ENCODE peak calls at places on chromosomes 12 and 14, in seven cellular contexts. F is breast epithelium, Q is SK-N-SH, J is HCT116, C is ascending aorta, Z is HL-60, K is OCI-LY7. N is an unnamed sample.

GRCh38 chr12:75701859-75702258 is 190.4 kb upstream of the KRR1 start:
- DNase-seq in F (no peak), Q (no peak), J (peak; percentile 72), C (no peak), Z (no peak), K (no peak), N (no peak)

GRCh38 chr12:63802012-63802608 is 22.4 kb downstream of the RXYLT1 start:
- DNase-seq in F (no peak), Q (peak; percentile 49), J (no peak), C (no peak), Z (no peak), K (peak; percentile 34), N (no peak)

GRCh38 chr14:77007975-77008421 is 20.5 kb downstream of the IRF2BPL start:
- DNase-seq in F (peak; percentile 94), Q (no peak), J (no peak), C (peak; percentile 91), Z (no peak), K (no peak), N (no peak)

GRCh38 chr14:92456215-92457017 is 57.2 kb upstream of the RIN3 start:
- DNase-seq in F (no peak), Q (peak; percentile 55), J (peak; percentile 50), C (peak; percentile 77), Z (peak; percentile 80), K (peak; percentile 57), N (no peak)

GRCh38 chr12:57110189-57111045 is 745 bp downstream of the STAT6 start:
- DNase-seq in F (no peak), Q (peak; percentile 15), J (no peak), C (peak; percentile 83), Z (peak; percentile 86), K (peak; percentile 79), N (peak; percentile 36)

GRCh38 chr14:95467232-95467631 is 49.2 kb downstream of the SYNE3 start:
- DNase-seq in F (no peak), Q (no peak), J (no peak), C (no peak), Z (no peak), K (no peak), N (no peak)

GRCh38 chr12:50550530-50551223 is 45.9 kb downstream of the DIP2B start:
- DNase-seq in F (no peak), Q (no peak), J (no peak), C (no peak), Z (no peak), K (no peak), N (no peak)

GRCh38 chr12:18632848-18633247 is 105.0 kb downstream of the PLCZ1 start:
- DNase-seq in F (no peak), Q (no peak), J (no peak), C (no peak), Z (no peak), K (no peak), N (no peak)

GRCh38 chr12:131943876-131944275 is 5.9 kb upstream of the EP400 start:
- DNase-seq in F (peak; percentile 10), Q (no peak), J (no peak), C (peak; percentile 16), Z (no peak), K (no peak), N (no peak)

GRCh38 chr14:58697927-58698641 is 60.3 kb downstream of the DACT1 start:
- DNase-seq in F (no peak), Q (no peak), J (no peak), C (no peak), Z (no peak), K (no peak), N (peak; percentile 64)

GRCh38 chr12:94849411-94849976 is 154.0 kb downstream of the NDUFA12 start:
- DNase-seq in F (no peak), Q (no peak), J (no peak), C (no peak), Z (no peak), K (no peak), N (no peak)

GRCh38 chr12:104064842-104065441 is 611 bp downstream of the HCFC2 start:
- DNase-seq in F (no peak), Q (peak; percentile 34), J (no peak), C (no peak), Z (no peak), K (peak; percentile 6), N (no peak)

GRCh38 chr12:52184813-52185212 is 7.0 kb downstream of the KRT80 start:
- DNase-seq in F (no peak), Q (peak; percentile 85), J (no peak), C (no peak), Z (no peak), K (no peak), N (no peak)

GRCh38 chr14:48027115-48027514 is 351.7 kb upstream of the MDGA2 start:
- DNase-seq in F (no peak), Q (no peak), J (no peak), C (no peak), Z (no peak), K (no peak), N (no peak)

GRCh38 chr12:122079038-122079531 is 529 bp downstream of the MLXIP start:
- DNase-seq in F (no peak), Q (peak; percentile 44), J (no peak), C (no peak), Z (peak; percentile 58), K (no peak), N (no peak)

GRCh38 chr14:68779761-68780323 is 13.0 kb downstream of the ZFP36L1 start:
- DNase-seq in F (no peak), Q (no peak), J (peak; percentile 94), C (peak; percentile 81), Z (no peak), K (no peak), N (no peak)

GRCh38 chr14:69749956-69750355 is 17.0 kb upstream of the SRSF5 start:
- DNase-seq in F (no peak), Q (no peak), J (no peak), C (no peak), Z (no peak), K (no peak), N (no peak)

GRCh38 chr12:10673660-10674384 is at the start of gene STYK1:
- DNase-seq in F (peak; percentile 76), Q (peak; percentile 50), J (peak; percentile 81), C (peak; percentile 67), Z (peak; percentile 92), K (peak; percentile 67), N (peak; percentile 55)

GRCh38 chr12:92898755-92899154 is 30.3 kb downstream of the EEA1 start:
- DNase-seq in F (no peak), Q (no peak), J (no peak), C (no peak), Z (no peak), K (no peak), N (no peak)

GRCh38 chr14:97218713-97219355 is 421.7 kb downstream of the VRK1 start:
- DNase-seq in F (no peak), Q (peak; percentile 19), J (no peak), C (no peak), Z (no peak), K (no peak), N (no peak)

GRCh38 chr14:53532871-53533270 is 379.7 kb upstream of the DDHD1 start:
- DNase-seq in F (no peak), Q (no peak), J (no peak), C (no peak), Z (no peak), K (no peak), N (no peak)

GRCh38 chr12:77339610-77340009 is 274.2 kb upstream of the E2F7 start:
- DNase-seq in F (no peak), Q (no peak), J (no peak), C (no peak), Z (no peak), K (no peak), N (peak; percentile 56)

GRCh38 chr14:92568621-92569479 is 55.3 kb downstream of the RIN3 start:
- DNase-seq in F (no peak), Q (peak; percentile 32), J (no peak), C (no peak), Z (no peak), K (no peak), N (no peak)

GRCh38 chr12:113519464-113520191 is 48.0 kb upstream of the LHX5 start:
- DNase-seq in F (no peak), Q (no peak), J (no peak), C (no peak), Z (no peak), K (no peak), N (no peak)

GRCh38 chr12:95605087-95605486 is 53.8 kb upstream of the USP44 start:
- DNase-seq in F (no peak), Q (no peak), J (no peak), C (no peak), Z (no peak), K (no peak), N (no peak)

GRCh38 chr14:67417633-67418032 is 5.7 kb upstream of the PLEK2 start:
- DNase-seq in F (no peak), Q (no peak), J (no peak), C (no peak), Z (no peak), K (no peak), N (no peak)

GRCh38 chr12:2959194-2959507 is at the start of gene TEAD4:
- DNase-seq in F (no peak), Q (peak; percentile 94), J (peak; percentile 39), C (peak; percentile 76), Z (no peak), K (no peak), N (no peak)

GRCh38 chr14:105167303-105168092 is 1.1 kb downstream of the JAG2 start:
- DNase-seq in F (no peak), Q (peak; percentile 83), J (no peak), C (no peak), Z (no peak), K (no peak), N (no peak)
- H3K4me3 ChIP-seq in F (peak overlapping the region; percentile 56), Q (peak overlapping the region; percentile 41), J (peak overlapping the region; percentile 55), C (peak overlapping the region; percentile 56), Z (peak overlapping the region; percentile 25), K (peak overlapping the region; percentile 46), N (peak overlapping the region; percentile 61)

DNA sequence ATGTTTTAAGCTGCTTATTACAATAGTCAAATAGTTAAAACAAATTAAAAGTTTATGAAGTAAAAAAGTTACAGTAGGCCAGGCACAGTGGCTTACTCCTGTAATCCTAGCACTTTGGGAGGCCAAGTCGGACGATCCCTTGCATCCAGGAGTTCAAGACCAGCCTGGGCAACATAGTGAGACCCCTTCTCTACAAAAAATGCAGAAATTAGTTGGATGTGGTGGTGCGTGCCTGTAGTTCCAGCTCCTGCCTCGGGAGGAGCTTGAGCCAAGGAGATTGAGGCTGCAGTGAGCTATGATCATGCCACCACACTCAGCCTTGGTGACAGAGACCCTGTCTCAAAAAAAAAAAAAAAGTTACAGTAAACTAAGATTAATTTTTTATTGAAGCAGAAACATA is 142.6 kb downstream of the MIPOL1 start:
- DNase-seq in F (no peak), Q (no peak), J (no peak), C (no peak), Z (no peak), K (no peak), N (no peak)
- TF ChIP-seq CTCF in F (no peak), Q (peak; percentile 12), J (no peak), C (no peak), Z (no peak), K (no peak), N (no peak)

GRCh38 chr12:8822298-8822697 is at the start of gene A2ML1:
- DNase-seq in F (no peak), Q (no peak), J (no peak), C (no peak), Z (no peak), K (no peak), N (no peak)
- H3K4me3 ChIP-seq in F (no peak within 1 kb of the TSS), Q (no peak within 1 kb of the TSS), J (no peak within 1 kb of the TSS), C (no peak within 1 kb of the TSS), Z (no peak within 1 kb of the TSS), K (no peak within 1 kb of the TSS), N (no peak within 1 kb of the TSS)

DNA sequence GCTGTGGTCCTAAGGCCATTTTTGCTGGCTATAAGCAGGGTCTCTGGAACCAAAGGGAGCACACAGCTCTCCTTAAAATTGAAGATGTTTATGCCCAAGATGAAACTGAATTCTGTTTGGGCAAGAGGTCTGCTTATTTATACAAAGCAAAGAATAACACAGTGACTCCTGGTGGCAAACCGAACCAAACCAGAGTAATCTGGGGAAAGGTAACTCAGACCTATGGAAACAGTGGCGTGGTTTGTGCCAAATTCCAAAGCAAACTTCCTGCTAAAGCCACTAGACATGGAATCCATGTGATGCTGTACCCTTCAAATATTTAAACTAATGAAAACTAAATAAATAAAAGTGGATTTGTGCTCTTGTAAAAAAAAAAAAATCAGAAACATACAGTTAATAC is 29.6 kb upstream of the BICDL1 start:
- DNase-seq in F (no peak), Q (no peak), J (no peak), C (no peak), Z (no peak), K (no peak), N (no peak)
- TF ChIP-seq CTCF in F (no peak), Q (no peak), J (no peak), C (no peak), Z (no peak), K (no peak), N (no peak)